ENCODE peak calls at places on chromosomes 16 and 17, in seven cellular contexts. One of them, this sample, is unnamed.

GRCh38 chr16:86289304-86289703 is 221.0 kb upstream of the FOXF1 start:
- DNase-seq in ovary: no peak
- DNase-seq in CD8-positive, alpha-beta memory T cell: no peak
- DNase-seq in lower lobe of right lung: no peak
- DNase-seq in HAP-1: no peak
- DNase-seq in endodermal cell: no peak
- DNase-seq in mammary epithelial cell: no peak
- DNase-seq in this sample: no peak

GRCh38 chr17:14203392-14203791 is 33.3 kb downstream of the CDRT15 start:
- DNase-seq in ovary: no peak
- DNase-seq in CD8-positive, alpha-beta memory T cell: no peak
- DNase-seq in lower lobe of right lung: no peak
- DNase-seq in HAP-1: no peak
- DNase-seq in endodermal cell: no peak
- DNase-seq in mammary epithelial cell: no peak
- DNase-seq in this sample: no peak

GRCh38 chr16:21166561-21166961 is 8.1 kb downstream of the LDAF1 start:
- DNase-seq in ovary: no peak
- DNase-seq in CD8-positive, alpha-beta memory T cell: no peak
- DNase-seq in lower lobe of right lung: no peak
- DNase-seq in HAP-1: no peak
- DNase-seq in endodermal cell: peak; percentile 61
- DNase-seq in mammary epithelial cell: peak; percentile 8
- DNase-seq in this sample: peak; percentile 16

GRCh38 chr17:80082403-80083135 is 18.8 kb upstream of the GAA start:
- DNase-seq in ovary: peak; percentile 63
- DNase-seq in CD8-positive, alpha-beta memory T cell: peak; percentile 36
- DNase-seq in lower lobe of right lung: no peak
- DNase-seq in HAP-1: peak; percentile 72
- DNase-seq in endodermal cell: peak; percentile 95
- DNase-seq in mammary epithelial cell: peak; percentile 35
- DNase-seq in this sample: peak; percentile 74

GRCh38 chr17:77284023-77284617 is 143.4 kb downstream of the SEC14L1 start:
- DNase-seq in ovary: no peak
- DNase-seq in CD8-positive, alpha-beta memory T cell: no peak
- DNase-seq in lower lobe of right lung: no peak
- DNase-seq in HAP-1: no peak
- DNase-seq in endodermal cell: no peak
- DNase-seq in mammary epithelial cell: no peak
- DNase-seq in this sample: no peak

GRCh38 chr16:24053325-24053946 is 202.7 kb upstream of the CACNG3 start:
- DNase-seq in ovary: no peak
- DNase-seq in CD8-positive, alpha-beta memory T cell: no peak
- DNase-seq in lower lobe of right lung: no peak
- DNase-seq in HAP-1: no peak
- DNase-seq in endodermal cell: no peak
- DNase-seq in mammary epithelial cell: no peak
- DNase-seq in this sample: no peak

GRCh38 chr16:54940279-54940604 is 9.6 kb downstream of the IRX5 start:
- DNase-seq in ovary: no peak
- DNase-seq in CD8-positive, alpha-beta memory T cell: no peak
- DNase-seq in lower lobe of right lung: no peak
- DNase-seq in HAP-1: no peak
- DNase-seq in endodermal cell: no peak
- DNase-seq in mammary epithelial cell: no peak
- DNase-seq in this sample: no peak

GRCh38 chr16:10362077-10362863 is 23.6 kb upstream of the ATF7IP2 start:
- DNase-seq in ovary: no peak
- DNase-seq in CD8-positive, alpha-beta memory T cell: no peak
- DNase-seq in lower lobe of right lung: no peak
- DNase-seq in HAP-1: no peak
- DNase-seq in endodermal cell: no peak
- DNase-seq in mammary epithelial cell: no peak
- DNase-seq in this sample: peak; percentile 82

GRCh38 chr16:3842994-3843393 is 37.5 kb downstream of the CREBBP start:
- DNase-seq in ovary: no peak
- DNase-seq in CD8-positive, alpha-beta memory T cell: no peak
- DNase-seq in lower lobe of right lung: no peak
- DNase-seq in HAP-1: no peak
- DNase-seq in endodermal cell: no peak
- DNase-seq in mammary epithelial cell: no peak
- DNase-seq in this sample: no peak

GRCh38 chr17:43709210-43709609 is 47.5 kb upstream of the MEOX1 start:
- DNase-seq in ovary: no peak
- DNase-seq in CD8-positive, alpha-beta memory T cell: no peak
- DNase-seq in lower lobe of right lung: no peak
- DNase-seq in HAP-1: no peak
- DNase-seq in endodermal cell: no peak
- DNase-seq in mammary epithelial cell: no peak
- DNase-seq in this sample: no peak

GRCh38 chr17:33498069-33498468 is 205.0 kb upstream of the ASIC2 start:
- DNase-seq in ovary: no peak
- DNase-seq in CD8-positive, alpha-beta memory T cell: no peak
- DNase-seq in lower lobe of right lung: no peak
- DNase-seq in HAP-1: no peak
- DNase-seq in endodermal cell: no peak
- DNase-seq in mammary epithelial cell: no peak
- DNase-seq in this sample: no peak

GRCh38 chr17:16419074-16419928 is 3.9 kb downstream of the TRPV2 start:
- DNase-seq in ovary: no peak
- DNase-seq in CD8-positive, alpha-beta memory T cell: peak; percentile 37
- DNase-seq in lower lobe of right lung: no peak
- DNase-seq in HAP-1: no peak
- DNase-seq in endodermal cell: peak; percentile 70
- DNase-seq in mammary epithelial cell: peak; percentile 87
- DNase-seq in this sample: no peak

GRCh38 chr17:40901981-40902862 is 17.2 kb upstream of the KRT20 start:
- DNase-seq in ovary: no peak
- DNase-seq in CD8-positive, alpha-beta memory T cell: no peak
- DNase-seq in lower lobe of right lung: no peak
- DNase-seq in HAP-1: peak; percentile 68
- DNase-seq in endodermal cell: peak; percentile 64
- DNase-seq in mammary epithelial cell: peak; percentile 96
- DNase-seq in this sample: peak; percentile 87

GRCh38 chr17:41263212-41263611 is 2.0 kb upstream of the KRTAP9-6 start:
- DNase-seq in ovary: no peak
- DNase-seq in CD8-positive, alpha-beta memory T cell: no peak
- DNase-seq in lower lobe of right lung: no peak
- DNase-seq in HAP-1: no peak
- DNase-seq in endodermal cell: no peak
- DNase-seq in mammary epithelial cell: no peak
- DNase-seq in this sample: no peak

GRCh38 chr17:2087597-2088211 is 32.8 kb downstream of the HIC1 start:
- DNase-seq in ovary: no peak
- DNase-seq in CD8-positive, alpha-beta memory T cell: no peak
- DNase-seq in lower lobe of right lung: peak; percentile 76
- DNase-seq in HAP-1: no peak
- DNase-seq in endodermal cell: no peak
- DNase-seq in mammary epithelial cell: no peak
- DNase-seq in this sample: no peak

GRCh38 chr16:706189-707061 is 824 bp upstream of the FBXL16 start:
- DNase-seq in ovary: no peak
- DNase-seq in CD8-positive, alpha-beta memory T cell: no peak
- DNase-seq in lower lobe of right lung: no peak
- DNase-seq in HAP-1: peak; percentile 31
- DNase-seq in endodermal cell: peak; percentile 70
- DNase-seq in mammary epithelial cell: no peak
- DNase-seq in this sample: no peak

GRCh38 chr17:6104956-6105355 is 34.8 kb downstream of the WSCD1 start:
- DNase-seq in ovary: no peak
- DNase-seq in CD8-positive, alpha-beta memory T cell: no peak
- DNase-seq in lower lobe of right lung: no peak
- DNase-seq in HAP-1: no peak
- DNase-seq in endodermal cell: peak; percentile 62
- DNase-seq in mammary epithelial cell: no peak
- DNase-seq in this sample: no peak

GRCh38 chr17:44830359-44831269 is 527 bp upstream of the GJC1 start:
- DNase-seq in ovary: no peak
- DNase-seq in CD8-positive, alpha-beta memory T cell: no peak
- DNase-seq in lower lobe of right lung: no peak
- DNase-seq in HAP-1: peak; percentile 16
- DNase-seq in endodermal cell: peak; percentile 88
- DNase-seq in mammary epithelial cell: no peak
- DNase-seq in this sample: peak; percentile 61

GRCh38 chr17:28738680-28739384 is 5.0 kb upstream of the TRAF4 start:
- DNase-seq in ovary: no peak
- DNase-seq in CD8-positive, alpha-beta memory T cell: peak; percentile 34
- DNase-seq in lower lobe of right lung: peak; percentile 28
- DNase-seq in HAP-1: no peak
- DNase-seq in endodermal cell: no peak
- DNase-seq in mammary epithelial cell: no peak
- DNase-seq in this sample: no peak

GRCh38 chr17:18129041-18129502 is 20.5 kb downstream of the MYO15A start:
- DNase-seq in ovary: no peak
- DNase-seq in CD8-positive, alpha-beta memory T cell: no peak
- DNase-seq in lower lobe of right lung: peak; percentile 68
- DNase-seq in HAP-1: no peak
- DNase-seq in endodermal cell: no peak
- DNase-seq in mammary epithelial cell: peak; percentile 71
- DNase-seq in this sample: no peak

GRCh38 chr17:56979091-56979480 is 1.2 kb downstream of the SCPEP1 start:
- DNase-seq in ovary: no peak
- DNase-seq in CD8-positive, alpha-beta memory T cell: no peak
- DNase-seq in lower lobe of right lung: no peak
- DNase-seq in HAP-1: no peak
- DNase-seq in endodermal cell: peak; percentile 55
- DNase-seq in mammary epithelial cell: peak; percentile 25
- DNase-seq in this sample: no peak

GRCh38 chr17:34071891-34072420 is 183.1 kb upstream of the CCL2 start:
- DNase-seq in ovary: no peak
- DNase-seq in CD8-positive, alpha-beta memory T cell: no peak
- DNase-seq in lower lobe of right lung: no peak
- DNase-seq in HAP-1: no peak
- DNase-seq in endodermal cell: no peak
- DNase-seq in mammary epithelial cell: no peak
- DNase-seq in this sample: no peak

GRCh38 chr17:77892469-77893143 is 65.9 kb upstream of the TNRC6C start:
- DNase-seq in ovary: no peak
- DNase-seq in CD8-positive, alpha-beta memory T cell: no peak
- DNase-seq in lower lobe of right lung: peak; percentile 36
- DNase-seq in HAP-1: peak; percentile 10
- DNase-seq in endodermal cell: peak; percentile 96
- DNase-seq in mammary epithelial cell: no peak
- DNase-seq in this sample: peak; percentile 51

GRCh38 chr17:8155341-8156173 is 3.4 kb upstream of the PER1 start:
- DNase-seq in ovary: no peak
- DNase-seq in CD8-positive, alpha-beta memory T cell: no peak
- DNase-seq in lower lobe of right lung: peak; percentile 45
- DNase-seq in HAP-1: no peak
- DNase-seq in endodermal cell: no peak
- DNase-seq in mammary epithelial cell: no peak
- DNase-seq in this sample: no peak

GRCh38 chr17:58691701-58692238 is at the start of gene TEX14:
- DNase-seq in ovary: peak; percentile 50
- DNase-seq in CD8-positive, alpha-beta memory T cell: no peak
- DNase-seq in lower lobe of right lung: no peak
- DNase-seq in HAP-1: no peak
- DNase-seq in endodermal cell: no peak
- DNase-seq in mammary epithelial cell: no peak
- DNase-seq in this sample: peak; percentile 50

GRCh38 chr17:27760069-27760885 is 40.1 kb downstream of the NOS2 start:
- DNase-seq in ovary: peak; percentile 76
- DNase-seq in CD8-positive, alpha-beta memory T cell: peak; percentile 60
- DNase-seq in lower lobe of right lung: peak; percentile 80
- DNase-seq in HAP-1: peak; percentile 16
- DNase-seq in endodermal cell: peak; percentile 97
- DNase-seq in mammary epithelial cell: peak; percentile 19
- DNase-seq in this sample: peak; percentile 92

GRCh38 chr17:3843935-3844516 is 2.0 kb downstream of the NCBP3 start:
- DNase-seq in ovary: no peak
- DNase-seq in CD8-positive, alpha-beta memory T cell: peak; percentile 18
- DNase-seq in lower lobe of right lung: no peak
- DNase-seq in HAP-1: peak; percentile 59
- DNase-seq in endodermal cell: peak; percentile 92
- DNase-seq in mammary epithelial cell: peak; percentile 38
- DNase-seq in this sample: peak; percentile 42

GRCh38 chr17:40422990-40423611 is 5.4 kb upstream of the TOP2A start:
- DNase-seq in ovary: no peak
- DNase-seq in CD8-positive, alpha-beta memory T cell: no peak
- DNase-seq in lower lobe of right lung: no peak
- DNase-seq in HAP-1: no peak
- DNase-seq in endodermal cell: peak; percentile 96
- DNase-seq in mammary epithelial cell: no peak
- DNase-seq in this sample: peak; percentile 27

GRCh38 chr16:64687796-64688195 is 434.1 kb downstream of the CDH11 start:
- DNase-seq in ovary: no peak
- DNase-seq in CD8-positive, alpha-beta memory T cell: no peak
- DNase-seq in lower lobe of right lung: no peak
- DNase-seq in HAP-1: no peak
- DNase-seq in endodermal cell: no peak
- DNase-seq in mammary epithelial cell: no peak
- DNase-seq in this sample: no peak

GRCh38 chr16:88969361-88969831 is 7.6 kb downstream of the CBFA2T3 start:
- DNase-seq in ovary: no peak
- DNase-seq in CD8-positive, alpha-beta memory T cell: no peak
- DNase-seq in lower lobe of right lung: peak; percentile 41
- DNase-seq in HAP-1: no peak
- DNase-seq in endodermal cell: no peak
- DNase-seq in mammary epithelial cell: no peak
- DNase-seq in this sample: no peak
- H3K4me3 ChIP-seq in ovary: no peak overlapping the region
- H3K4me3 ChIP-seq in CD8-positive, alpha-beta memory T cell: no peak overlapping the region
- H3K4me3 ChIP-seq in lower lobe of right lung: no peak overlapping the region
- H3K4me3 ChIP-seq in HAP-1: no peak overlapping the region
- H3K4me3 ChIP-seq in endodermal cell: no peak overlapping the region
- H3K4me3 ChIP-seq in mammary epithelial cell: no peak overlapping the region
- H3K4me3 ChIP-seq in this sample: no peak overlapping the region

DNA sequence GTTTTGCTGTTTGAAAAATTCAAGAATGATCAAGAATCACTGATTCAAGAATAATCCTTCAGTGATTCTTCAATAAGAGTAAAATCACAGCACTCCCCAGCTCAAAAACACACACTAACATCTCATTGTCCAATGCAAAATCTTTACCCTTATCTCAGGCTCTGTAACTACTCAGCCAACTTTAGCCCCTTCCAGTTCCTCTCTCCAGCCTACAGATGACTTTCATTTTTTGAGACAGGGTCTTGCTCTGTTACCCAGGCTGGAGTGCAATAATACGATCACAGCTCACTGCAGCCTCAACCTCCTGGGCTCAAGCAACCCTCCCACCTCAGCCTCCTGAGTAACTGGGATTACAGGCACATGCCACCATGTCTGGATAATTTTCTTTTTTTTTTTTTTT is 25.0 kb downstream of the STAT3 start:
- DNase-seq in ovary: no peak
- DNase-seq in CD8-positive, alpha-beta memory T cell: no peak
- DNase-seq in lower lobe of right lung: no peak
- DNase-seq in HAP-1: no peak
- DNase-seq in endodermal cell: no peak
- DNase-seq in mammary epithelial cell: no peak
- DNase-seq in this sample: no peak
- H3K4me1 ChIP-seq in ovary: peaks cover 16% of the 10 kb centered on the region
- H3K4me1 ChIP-seq in CD8-positive, alpha-beta memory T cell: peaks cover 43% of the 10 kb centered on the region
- H3K4me1 ChIP-seq in lower lobe of right lung: peaks cover 94% of the 10 kb centered on the region
- H3K4me1 ChIP-seq in HAP-1: peaks cover 45% of the 10 kb centered on the region
- H3K4me1 ChIP-seq in endodermal cell: no peaks in the 10 kb centered on the region
- H3K4me1 ChIP-seq in mammary epithelial cell: peaks cover 15% of the 10 kb centered on the region
- H3K4me1 ChIP-seq in this sample: peaks cover 9% of the 10 kb centered on the region

GRCh38 chr16:50276128-50276444 is 9.7 kb downstream of the ADCY7 start:
- DNase-seq in ovary: no peak
- DNase-seq in CD8-positive, alpha-beta memory T cell: no peak
- DNase-seq in lower lobe of right lung: no peak
- DNase-seq in HAP-1: no peak
- DNase-seq in endodermal cell: no peak
- DNase-seq in mammary epithelial cell: no peak
- DNase-seq in this sample: no peak
- H3K4me3 ChIP-seq in ovary: no peak overlapping the region
- H3K4me3 ChIP-seq in CD8-positive, alpha-beta memory T cell: no peak overlapping the region
- H3K4me3 ChIP-seq in lower lobe of right lung: peak overlapping the region; percentile 50
- H3K4me3 ChIP-seq in HAP-1: no peak overlapping the region
- H3K4me3 ChIP-seq in endodermal cell: no peak overlapping the region
- H3K4me3 ChIP-seq in mammary epithelial cell: no peak overlapping the region
- H3K4me3 ChIP-seq in this sample: no peak overlapping the region

GRCh38 chr16:78489072-78489471 is 389.6 kb downstream of the WWOX start:
- DNase-seq in ovary: no peak
- DNase-seq in CD8-positive, alpha-beta memory T cell: no peak
- DNase-seq in lower lobe of right lung: no peak
- DNase-seq in HAP-1: no peak
- DNase-seq in endodermal cell: no peak
- DNase-seq in mammary epithelial cell: no peak
- DNase-seq in this sample: no peak
- H3K4me1 ChIP-seq in ovary: peaks cover 7% of the 10 kb centered on the region
- H3K4me1 ChIP-seq in CD8-positive, alpha-beta memory T cell: no peaks in the 10 kb centered on the region
- H3K4me1 ChIP-seq in lower lobe of right lung: no peaks in the 10 kb centered on the region
- H3K4me1 ChIP-seq in HAP-1: no peaks in the 10 kb centered on the region
- H3K4me1 ChIP-seq in endodermal cell: no peaks in the 10 kb centered on the region
- H3K4me1 ChIP-seq in mammary epithelial cell: no peaks in the 10 kb centered on the region
- H3K4me1 ChIP-seq in this sample: no peaks in the 10 kb centered on the region

This sample was measured in Caco-2.